ENCODE peak calls at places on chromosomes 2 and 18, in nine cellular contexts. One of them, this sample, is unnamed.

GRCh38 chr2:47082976-47083375 is 72.1 kb downstream of the STPG4 start:
- DNase-seq in gastrocnemius medialis: no peak
- DNase-seq in breast epithelium: no peak
- DNase-seq in Peyer's patch: no peak
- DNase-seq in testis: no peak
- DNase-seq in adrenal gland: no peak
- DNase-seq in spleen: peak; percentile 50
- DNase-seq in A549: no peak
- DNase-seq in heart left ventricle: no peak
- DNase-seq in this sample: no peak

GRCh38 chr2:226114436-226114835 is 685.2 kb downstream of the IRS1 start:
- DNase-seq in gastrocnemius medialis: no peak
- DNase-seq in breast epithelium: no peak
- DNase-seq in Peyer's patch: no peak
- DNase-seq in testis: no peak
- DNase-seq in adrenal gland: no peak
- DNase-seq in spleen: no peak
- DNase-seq in A549: peak; percentile 17
- DNase-seq in heart left ventricle: peak; percentile 28
- DNase-seq in this sample: no peak

GRCh38 chr2:25829377-25829704 is 48.9 kb downstream of the ASXL2 start:
- DNase-seq in gastrocnemius medialis: no peak
- DNase-seq in breast epithelium: no peak
- DNase-seq in Peyer's patch: no peak
- DNase-seq in testis: no peak
- DNase-seq in adrenal gland: no peak
- DNase-seq in spleen: no peak
- DNase-seq in A549: no peak
- DNase-seq in heart left ventricle: no peak
- DNase-seq in this sample: no peak

GRCh38 chr2:235229236-235229635 is 264.6 kb upstream of the AGAP1 start:
- DNase-seq in gastrocnemius medialis: no peak
- DNase-seq in breast epithelium: no peak
- DNase-seq in Peyer's patch: no peak
- DNase-seq in testis: no peak
- DNase-seq in adrenal gland: no peak
- DNase-seq in spleen: no peak
- DNase-seq in A549: no peak
- DNase-seq in heart left ventricle: no peak
- DNase-seq in this sample: no peak

GRCh38 chr2:169509230-169509917 is at the start of gene KLHL41:
- DNase-seq in gastrocnemius medialis: peak; percentile 85
- DNase-seq in breast epithelium: no peak
- DNase-seq in Peyer's patch: no peak
- DNase-seq in testis: no peak
- DNase-seq in adrenal gland: no peak
- DNase-seq in spleen: no peak
- DNase-seq in A549: no peak
- DNase-seq in heart left ventricle: no peak
- DNase-seq in this sample: no peak

GRCh38 chr2:49943944-49944803 is 789.9 kb upstream of the FSHR start:
- DNase-seq in gastrocnemius medialis: no peak
- DNase-seq in breast epithelium: no peak
- DNase-seq in Peyer's patch: peak; percentile 48
- DNase-seq in testis: no peak
- DNase-seq in adrenal gland: no peak
- DNase-seq in spleen: no peak
- DNase-seq in A549: no peak
- DNase-seq in heart left ventricle: no peak
- DNase-seq in this sample: no peak

GRCh38 chr2:225466891-225467604 is 67.5 kb downstream of the NYAP2 start:
- DNase-seq in gastrocnemius medialis: no peak
- DNase-seq in breast epithelium: no peak
- DNase-seq in Peyer's patch: no peak
- DNase-seq in testis: no peak
- DNase-seq in adrenal gland: no peak
- DNase-seq in spleen: no peak
- DNase-seq in A549: no peak
- DNase-seq in heart left ventricle: no peak
- DNase-seq in this sample: no peak

GRCh38 chr18:75376004-75376403 is 51.5 kb downstream of the SMIM21 start:
- DNase-seq in gastrocnemius medialis: no peak
- DNase-seq in breast epithelium: no peak
- DNase-seq in Peyer's patch: no peak
- DNase-seq in testis: no peak
- DNase-seq in adrenal gland: no peak
- DNase-seq in spleen: no peak
- DNase-seq in A549: no peak
- DNase-seq in heart left ventricle: no peak
- DNase-seq in this sample: no peak

GRCh38 chr2:185219981-185220380 is 518.6 kb upstream of the FSIP2 start:
- DNase-seq in gastrocnemius medialis: no peak
- DNase-seq in breast epithelium: no peak
- DNase-seq in Peyer's patch: no peak
- DNase-seq in testis: no peak
- DNase-seq in adrenal gland: no peak
- DNase-seq in spleen: no peak
- DNase-seq in A549: no peak
- DNase-seq in heart left ventricle: no peak
- DNase-seq in this sample: no peak

GRCh38 chr2:71897145-71897495 is 250.5 kb downstream of the CYP26B1 start:
- DNase-seq in gastrocnemius medialis: peak; percentile 67
- DNase-seq in breast epithelium: no peak
- DNase-seq in Peyer's patch: no peak
- DNase-seq in testis: no peak
- DNase-seq in adrenal gland: no peak
- DNase-seq in spleen: peak; percentile 87
- DNase-seq in A549: no peak
- DNase-seq in heart left ventricle: peak; percentile 78
- DNase-seq in this sample: peak; percentile 68

GRCh38 chr2:17672583-17673317 is 80.9 kb downstream of the SMC6 start:
- DNase-seq in gastrocnemius medialis: no peak
- DNase-seq in breast epithelium: no peak
- DNase-seq in Peyer's patch: no peak
- DNase-seq in testis: no peak
- DNase-seq in adrenal gland: no peak
- DNase-seq in spleen: no peak
- DNase-seq in A549: peak; percentile 7
- DNase-seq in heart left ventricle: no peak
- DNase-seq in this sample: no peak

GRCh38 chr2:30266051-30266621 is 34.8 kb downstream of the LBH start:
- DNase-seq in gastrocnemius medialis: no peak
- DNase-seq in breast epithelium: no peak
- DNase-seq in Peyer's patch: peak; percentile 80
- DNase-seq in testis: no peak
- DNase-seq in adrenal gland: peak; percentile 56
- DNase-seq in spleen: peak; percentile 90
- DNase-seq in A549: no peak
- DNase-seq in heart left ventricle: peak; percentile 39
- DNase-seq in this sample: no peak

GRCh38 chr2:155099784-155100183 is 401.3 kb downstream of the KCNJ3 start:
- DNase-seq in gastrocnemius medialis: no peak
- DNase-seq in breast epithelium: no peak
- DNase-seq in Peyer's patch: no peak
- DNase-seq in testis: peak; percentile 17
- DNase-seq in adrenal gland: no peak
- DNase-seq in spleen: no peak
- DNase-seq in A549: no peak
- DNase-seq in heart left ventricle: no peak
- DNase-seq in this sample: peak; percentile 62

GRCh38 chr2:178512491-178512890 is 32.2 kb downstream of the PLEKHA3 start:
- DNase-seq in gastrocnemius medialis: no peak
- DNase-seq in breast epithelium: no peak
- DNase-seq in Peyer's patch: no peak
- DNase-seq in testis: no peak
- DNase-seq in adrenal gland: no peak
- DNase-seq in spleen: no peak
- DNase-seq in A549: no peak
- DNase-seq in heart left ventricle: no peak
- DNase-seq in this sample: no peak

GRCh38 chr2:42827647-42828486 is 35.5 kb upstream of the HAAO start:
- DNase-seq in gastrocnemius medialis: peak; percentile 76
- DNase-seq in breast epithelium: peak; percentile 80
- DNase-seq in Peyer's patch: peak; percentile 95
- DNase-seq in testis: peak; percentile 95
- DNase-seq in adrenal gland: peak; percentile 91
- DNase-seq in spleen: peak; percentile 97
- DNase-seq in A549: peak; percentile 85
- DNase-seq in heart left ventricle: peak; percentile 90
- DNase-seq in this sample: peak; percentile 83

GRCh38 chr2:11588228-11589110 is 54.6 kb downstream of the GREB1 start:
- DNase-seq in gastrocnemius medialis: no peak
- DNase-seq in breast epithelium: no peak
- DNase-seq in Peyer's patch: no peak
- DNase-seq in testis: no peak
- DNase-seq in adrenal gland: no peak
- DNase-seq in spleen: peak; percentile 50
- DNase-seq in A549: no peak
- DNase-seq in heart left ventricle: no peak
- DNase-seq in this sample: no peak

GRCh38 chr2:127177617-127178278 is 42.4 kb downstream of the CYP27C1 start:
- DNase-seq in gastrocnemius medialis: peak; percentile 9
- DNase-seq in breast epithelium: no peak
- DNase-seq in Peyer's patch: no peak
- DNase-seq in testis: no peak
- DNase-seq in adrenal gland: no peak
- DNase-seq in spleen: peak; percentile 29
- DNase-seq in A549: no peak
- DNase-seq in heart left ventricle: no peak
- DNase-seq in this sample: no peak

GRCh38 chr2:127174977-127175376 is 45.1 kb downstream of the CYP27C1 start:
- DNase-seq in gastrocnemius medialis: peak; percentile 46
- DNase-seq in breast epithelium: no peak
- DNase-seq in Peyer's patch: peak; percentile 59
- DNase-seq in testis: peak; percentile 61
- DNase-seq in adrenal gland: peak; percentile 28
- DNase-seq in spleen: peak; percentile 48
- DNase-seq in A549: no peak
- DNase-seq in heart left ventricle: no peak
- DNase-seq in this sample: peak; percentile 41

GRCh38 chr2:127175821-127176354 is 44.2 kb downstream of the CYP27C1 start:
- DNase-seq in gastrocnemius medialis: peak; percentile 17
- DNase-seq in breast epithelium: no peak
- DNase-seq in Peyer's patch: no peak
- DNase-seq in testis: peak; percentile 39
- DNase-seq in adrenal gland: no peak
- DNase-seq in spleen: peak; percentile 47
- DNase-seq in A549: no peak
- DNase-seq in heart left ventricle: no peak
- DNase-seq in this sample: peak; percentile 88

GRCh38 chr2:127175406-127175805 is 44.7 kb downstream of the CYP27C1 start:
- DNase-seq in gastrocnemius medialis: peak; percentile 30
- DNase-seq in breast epithelium: no peak
- DNase-seq in Peyer's patch: no peak
- DNase-seq in testis: peak; percentile 84
- DNase-seq in adrenal gland: peak; percentile 58
- DNase-seq in spleen: no peak
- DNase-seq in A549: no peak
- DNase-seq in heart left ventricle: peak; percentile 50
- DNase-seq in this sample: peak; percentile 89

DNA sequence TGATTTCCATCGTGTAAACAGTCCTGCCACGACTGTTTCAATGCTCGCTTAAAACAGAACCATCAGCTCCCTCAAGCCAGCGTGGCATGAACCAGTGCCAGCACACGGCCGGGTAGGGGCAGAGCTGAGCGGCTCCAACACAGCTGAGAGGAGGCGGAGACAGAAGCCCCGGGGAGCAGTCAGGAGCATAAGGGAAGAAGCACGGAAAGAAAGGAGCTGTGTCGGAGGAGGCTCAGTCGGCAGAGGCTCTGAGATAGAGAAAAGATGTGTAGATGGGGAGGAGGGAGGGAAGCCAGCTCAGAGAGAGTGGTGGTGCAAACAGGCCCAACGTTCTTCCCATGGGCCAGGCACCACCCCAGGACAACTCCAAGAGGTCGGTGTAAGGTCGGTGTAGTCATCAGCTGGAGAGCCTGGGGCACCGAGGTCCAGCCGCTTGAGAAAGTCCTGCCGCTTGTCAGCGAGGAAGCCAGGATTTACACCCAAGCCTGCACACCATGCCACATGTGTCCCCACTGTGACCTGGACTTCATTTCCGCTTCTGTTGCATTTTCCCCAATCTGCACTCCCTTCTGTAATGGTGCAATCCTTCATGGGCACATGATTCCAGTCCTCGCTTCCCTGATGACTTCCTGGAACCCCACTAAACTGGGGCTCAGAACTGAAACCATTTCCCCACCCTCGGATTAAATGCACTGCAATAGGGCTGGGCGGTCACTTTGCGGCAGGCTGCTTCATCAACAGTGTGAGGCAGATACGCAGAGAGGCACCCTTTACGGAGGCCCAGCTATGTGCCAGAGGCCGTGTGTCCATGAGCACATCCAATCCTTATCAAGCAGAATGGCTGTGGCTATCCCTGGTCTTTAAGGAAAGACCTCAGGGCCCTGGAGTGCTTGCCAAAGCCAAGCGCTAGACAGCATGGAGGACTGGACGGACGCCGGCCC is 43.5 kb downstream of the CYP27C1 start:
- DNase-seq in gastrocnemius medialis: peak; percentile 56
- DNase-seq in breast epithelium: no peak
- DNase-seq in Peyer's patch: no peak
- DNase-seq in testis: no peak
- DNase-seq in adrenal gland: peak; percentile 29
- DNase-seq in spleen: peak; percentile 69
- DNase-seq in A549: no peak
- DNase-seq in heart left ventricle: no peak
- DNase-seq in this sample: peak; percentile 70
- TF ChIP-seq CTCF in gastrocnemius medialis: no peak
- TF ChIP-seq CTCF in breast epithelium: no peak
- TF ChIP-seq CTCF in Peyer's patch: no peak
- TF ChIP-seq CTCF in testis: no peak
- TF ChIP-seq CTCF in adrenal gland: no peak
- TF ChIP-seq CTCF in spleen: no peak
- TF ChIP-seq CTCF in A549: no peak
- TF ChIP-seq CTCF in heart left ventricle: no peak
- TF ChIP-seq CTCF in this sample: no peak

GRCh38 chr2:191635333-191636234 is 42.4 kb upstream of the NABP1 start:
- DNase-seq in gastrocnemius medialis: no peak
- DNase-seq in breast epithelium: no peak
- DNase-seq in Peyer's patch: no peak
- DNase-seq in testis: no peak
- DNase-seq in adrenal gland: no peak
- DNase-seq in spleen: no peak
- DNase-seq in A549: no peak
- DNase-seq in heart left ventricle: no peak
- DNase-seq in this sample: no peak
- H3K4me3 ChIP-seq in gastrocnemius medialis: no peak overlapping the region
- H3K4me3 ChIP-seq in breast epithelium: no peak overlapping the region
- H3K4me3 ChIP-seq in Peyer's patch: no peak overlapping the region
- H3K4me3 ChIP-seq in testis: no peak overlapping the region
- H3K4me3 ChIP-seq in adrenal gland: no peak overlapping the region
- H3K4me3 ChIP-seq in spleen: no peak overlapping the region
- H3K4me3 ChIP-seq in A549: no peak overlapping the region
- H3K4me3 ChIP-seq in heart left ventricle: no peak overlapping the region
- H3K4me3 ChIP-seq in this sample: no peak overlapping the region

GRCh38 chr2:218020281-218020680 is 17.5 kb upstream of the TNS1 start:
- DNase-seq in gastrocnemius medialis: peak; percentile 11
- DNase-seq in breast epithelium: no peak
- DNase-seq in Peyer's patch: no peak
- DNase-seq in testis: no peak
- DNase-seq in adrenal gland: peak; percentile 8
- DNase-seq in spleen: peak; percentile 31
- DNase-seq in A549: no peak
- DNase-seq in heart left ventricle: peak; percentile 17
- DNase-seq in this sample: peak; percentile 71
- TF ChIP-seq POLR2A in gastrocnemius medialis: no peak
- TF ChIP-seq POLR2A in breast epithelium: no peak
- TF ChIP-seq POLR2A in Peyer's patch: no peak
- TF ChIP-seq POLR2A in testis: no peak
- TF ChIP-seq POLR2A in adrenal gland: no peak
- TF ChIP-seq POLR2A in spleen: no peak
- TF ChIP-seq POLR2A in A549: no peak
- TF ChIP-seq POLR2A in heart left ventricle: no peak
- TF ChIP-seq POLR2A in this sample: no peak

GRCh38 chr18:40293311-40293710 is 1661.7 kb upstream of the PIK3C3 start:
- DNase-seq in gastrocnemius medialis: no peak
- DNase-seq in breast epithelium: no peak
- DNase-seq in Peyer's patch: no peak
- DNase-seq in testis: no peak
- DNase-seq in adrenal gland: no peak
- DNase-seq in spleen: no peak
- DNase-seq in A549: no peak
- DNase-seq in heart left ventricle: no peak
- DNase-seq in this sample: no peak
- TF ChIP-seq CTCF in gastrocnemius medialis: no peak
- TF ChIP-seq CTCF in breast epithelium: no peak
- TF ChIP-seq CTCF in Peyer's patch: no peak
- TF ChIP-seq CTCF in testis: no peak
- TF ChIP-seq CTCF in adrenal gland: no peak
- TF ChIP-seq CTCF in spleen: no peak
- TF ChIP-seq CTCF in A549: no peak
- TF ChIP-seq CTCF in heart left ventricle: no peak
- TF ChIP-seq CTCF in this sample: no peak

This sample was measured in lower leg skin.